ENCODE peak calls at places on chromosomes 12 and 14, in six cellular contexts. H, S, C, J, X and K are unnamed samples.

GRCh38 chr14:71452535-71452934 is 479.7 kb upstream of the RGS6 start:
- DNase-seq in C (no peak), J (no peak), H (no peak), S (no peak), X (no peak), K (no peak)

GRCh38 chr12:79373896-79374499 is 316.8 kb downstream of the PAWR start:
- DNase-seq in H (no peak), J (peak), S (peak), X (peak), C (peak), K (peak)

GRCh38 chr12:79973774-79974173 is 38.9 kb upstream of the PPP1R12A start:
- DNase-seq in C (no peak), J (no peak), S (no peak), X (no peak), H (no peak), K (no peak)

GRCh38 chr12:19972325-19973288 is 395.7 kb upstream of the PDE3A start:
- DNase-seq in S (peak), X (no peak), J (peak), H (no peak), C (peak), K (no peak)

GRCh38 chr12:8038659-8039114 is 6.2 kb downstream of the FOXJ2 start:
- DNase-seq in S (peak), C (peak), H (peak), J (peak), X (no peak), K (peak)

GRCh38 chr12:1644523-1645438 is 15.8 kb downstream of the WNT5B start:
- DNase-seq in S (peak), J (no peak), H (no peak), X (no peak), C (no peak), K (no peak)

GRCh38 chr14:87975636-87976035 is 17.3 kb downstream of the GALC start:
- DNase-seq in J (no peak), C (no peak), S (peak), X (no peak), H (no peak), K (no peak)

GRCh38 chr14:32430326-32430725 is 101.2 kb downstream of the AKAP6 start:
- DNase-seq in C (no peak), H (no peak), J (peak), X (no peak), S (peak), K (no peak)

GRCh38 chr14:99166506-99166905 is 105.5 kb downstream of the BCL11B start:
- DNase-seq in X (no peak), C (no peak), J (no peak), H (no peak), S (no peak), K (no peak)

GRCh38 chr12:2295941-2296461 is 243.2 kb downstream of the CACNA1C start:
- DNase-seq in C (no peak), H (no peak), S (peak), J (peak), X (no peak), K (no peak)

GRCh38 chr12:52168019-52168717 is 23.6 kb downstream of the KRT80 start:
- DNase-seq in S (peak), C (no peak), J (peak), X (no peak), H (no peak), K (no peak)

GRCh38 chr12:11630046-11630706 is 19.3 kb upstream of the ETV6 start:
- DNase-seq in J (no peak), X (no peak), H (no peak), S (no peak), C (no peak), K (peak)

DNA sequence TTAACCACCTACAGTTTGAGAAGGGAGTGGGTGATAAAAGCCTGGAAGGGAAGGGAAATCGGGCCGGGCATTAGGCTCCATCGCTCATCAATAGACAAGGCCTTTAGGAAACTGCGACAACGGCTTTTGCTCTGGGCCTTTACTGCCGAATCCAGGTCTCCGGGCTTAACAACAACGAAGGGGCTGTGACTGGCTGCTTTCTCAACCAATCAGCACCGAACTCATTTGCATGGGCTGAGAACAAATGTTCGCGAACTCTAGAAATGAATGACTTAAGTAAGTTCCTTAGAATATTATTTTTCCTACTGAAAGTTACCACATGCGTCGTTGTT is 263 bp upstream of the RNU7-1 start:
- DNase-seq in H (peak), X (peak), J (peak), C (peak), S (peak), K (no peak)
- H2BK120ac ChIP-seq in H (no peak), X (no peak), J (no peak), C (no peak), S (peak), K (no peak)

GRCh38 chr12:93812616-93813015 is 135.4 kb downstream of the CRADD start:
- DNase-seq in H (no peak), C (no peak), S (no peak), X (no peak), J (no peak), K (no peak)
- H3K4me3 ChIP-seq in H (no peak), C (no peak), S (no peak), X (no peak), J (no peak), K (no peak)

GRCh38 chr12:110791589-110791988 is 48.9 kb upstream of the PPP1CC start:
- DNase-seq in S (no peak), J (no peak), H (no peak), X (no peak), C (no peak), K (no peak)
- H2BK120ac ChIP-seq in S (no peak), J (no peak), H (no peak), X (no peak), C (no peak), K (no peak)

GRCh38 chr12:54008260-54008552 is 579 bp upstream of the HOXC8 start:
- DNase-seq in S (no peak), C (no peak), X (no peak), J (no peak), H (no peak), K (no peak)

GRCh38 chr12:54010972-54011664 is 2.3 kb downstream of the HOXC8 start:
- DNase-seq in S (no peak), C (no peak), H (no peak), J (no peak), X (no peak), K (no peak)

GRCh38 chr12:54010053-54010971 is 1.5 kb downstream of the HOXC8 start:
- DNase-seq in H (no peak), C (no peak), J (peak), S (no peak), X (no peak), K (no peak)

GRCh38 chr12:54007538-54008259 is 1.1 kb upstream of the HOXC8 start:
- DNase-seq in H (no peak), S (no peak), C (no peak), X (no peak), J (peak), K (no peak)

DNA sequence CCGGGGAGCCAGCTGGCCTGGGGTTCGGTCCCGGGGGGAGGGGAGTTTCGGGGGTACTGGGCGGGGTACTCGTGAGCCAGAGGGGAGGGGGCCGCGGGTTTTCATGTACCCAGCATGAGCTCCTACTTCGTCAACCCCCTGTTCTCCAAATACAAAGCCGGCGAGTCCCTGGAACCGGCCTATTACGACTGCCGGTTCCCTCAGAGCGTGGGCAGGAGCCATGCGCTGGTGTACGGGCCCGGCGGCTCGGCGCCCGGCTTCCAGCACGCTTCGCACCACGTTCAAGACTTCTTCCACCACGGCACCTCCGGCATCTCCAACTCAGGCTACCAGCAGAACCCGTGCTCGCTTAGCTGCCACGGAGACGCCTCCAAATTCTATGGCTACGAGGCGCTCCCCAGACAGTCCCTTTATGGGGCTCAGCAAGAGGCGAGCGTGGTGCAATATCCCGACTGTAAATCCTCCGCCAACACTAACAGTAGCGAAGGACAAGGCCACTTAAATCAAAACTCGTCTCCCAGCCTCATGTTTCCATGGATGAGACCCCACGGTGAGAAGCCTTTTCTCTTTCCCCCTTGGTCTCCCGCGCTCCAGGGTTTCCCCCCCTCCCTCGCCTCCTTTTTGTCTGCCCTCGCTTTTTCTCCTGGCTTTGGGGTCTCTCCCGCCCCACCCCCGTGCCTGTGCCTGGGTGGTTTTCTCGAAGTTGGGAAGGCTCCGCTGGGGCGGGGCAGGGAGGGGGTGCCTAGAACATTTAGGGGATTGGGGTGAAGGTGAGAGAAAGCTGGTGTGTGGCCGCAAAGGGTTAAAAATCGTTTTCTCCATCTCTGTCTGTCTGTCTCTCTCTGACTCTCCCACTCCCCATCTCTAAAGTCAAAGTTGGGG is 627 bp downstream of the HOXC8 start:
- DNase-seq in X (no peak), S (no peak), H (no peak), J (peak), C (no peak), K (no peak)
- H3K4me3 ChIP-seq in X (no peak), S (no peak), H (no peak), J (peak), C (no peak), K (no peak)

GRCh38 chr12:109458771-109459208 is 18.3 kb downstream of the KCTD10 start:
- DNase-seq in J (peak), X (no peak), C (peak), S (peak), H (peak), K (no peak)

GRCh38 chr12:109459247-109459646 is 17.9 kb downstream of the KCTD10 start:
- DNase-seq in X (no peak), H (no peak), J (peak), C (no peak), S (peak), K (no peak)

GRCh38 chr12:109460538-109460937 is 16.6 kb downstream of the KCTD10 start:
- DNase-seq in S (no peak), X (no peak), J (no peak), C (no peak), H (no peak), K (no peak)

GRCh38 chr12:109455706-109456105 is 21.4 kb downstream of the KCTD10 start:
- DNase-seq in H (no peak), S (no peak), J (no peak), X (no peak), C (no peak), K (no peak)

GRCh38 chr12:109458086-109458485 is 19.0 kb downstream of the KCTD10 start:
- DNase-seq in H (no peak), C (no peak), X (no peak), J (peak), S (peak), K (no peak)
- H2BK120ac ChIP-seq in H (no peak), C (no peak), X (no peak), J (peak), S (peak), K (peak)

GRCh38 chr14:68268719-68269118 is 449.1 kb downstream of the RAD51B start:
- DNase-seq in C (no peak), H (no peak), J (peak), S (no peak), X (no peak), K (no peak)

GRCh38 chr14:68270342-68270741 is 450.8 kb downstream of the RAD51B start:
- DNase-seq in H (no peak), X (no peak), J (no peak), C (no peak), S (no peak), K (no peak)

GRCh38 chr14:68269136-68269535 is 449.6 kb downstream of the RAD51B start:
- DNase-seq in H (no peak), J (no peak), C (no peak), X (no peak), S (no peak), K (no peak)

GRCh38 chr14:68274722-68275121 is 455.1 kb downstream of the RAD51B start:
- DNase-seq in C (no peak), H (no peak), X (no peak), J (no peak), S (no peak), K (no peak)

GRCh38 chr14:68271996-68272395 is 452.4 kb downstream of the RAD51B start:
- DNase-seq in C (no peak), X (no peak), S (no peak), H (no peak), J (no peak), K (no peak)
- H3K4me3 ChIP-seq in C (no peak), X (no peak), S (no peak), H (no peak), J (no peak), K (no peak)